ENCODE peak calls at places on chromosomes 2 and 18, in four cellular contexts. T is GM12878, R is H1, I is HepG2. O is an unnamed sample.

GRCh38 chr2:239793851-239794250 is 231.3 kb downstream of the NDUFA10 start:
- DNase-seq in T (no peak), R (no peak), I (peak), O (no peak)

GRCh38 chr2:39216495-39217191 is 27.1 kb downstream of the CDKL4 start:
- DNase-seq in T (no peak), R (no peak), I (peak), O (no peak)

GRCh38 chr18:41370740-41371623 is 584.1 kb upstream of the PIK3C3 start:
- DNase-seq in T (no peak), R (no peak), I (no peak), O (no peak)

GRCh38 chr2:179049546-179050311 is at the start of gene CCDC141:
- DNase-seq in T (peak), R (no peak), I (peak), O (no peak)

GRCh38 chr18:10834128-10834815 is 308.4 kb downstream of the NAPG start:
- DNase-seq in T (no peak), R (no peak), I (no peak), O (no peak)

GRCh38 chr2:11621465-11621864 is 48.5 kb downstream of the NTSR2 start:
- DNase-seq in T (no peak), R (no peak), I (no peak), O (no peak)

GRCh38 chr2:98664323-98664722 is 55.9 kb downstream of the UNC50 start:
- DNase-seq in T (no peak), R (no peak), I (no peak), O (no peak)

GRCh38 chr2:38598991-38599295 is 3.8 kb downstream of the HNRNPLL start:
- DNase-seq in T (no peak), R (no peak), I (peak), O (no peak)

GRCh38 chr18:54946149-54946581 is 13.1 kb downstream of the CCDC68 start:
- DNase-seq in T (peak), R (no peak), I (peak), O (no peak)

GRCh38 chr2:175855794-175856453 is 146.1 kb downstream of the LNPK start:
- DNase-seq in T (no peak), R (no peak), I (no peak), O (no peak)

GRCh38 chr2:1226766-1227165 is 186.5 kb upstream of the TPO start:
- DNase-seq in T (no peak), R (no peak), I (no peak), O (no peak)

GRCh38 chr2:46923011-46923669 is 7.5 kb upstream of the MCFD2 start:
- DNase-seq in T (no peak), R (no peak), I (no peak), O (no peak)

DNA sequence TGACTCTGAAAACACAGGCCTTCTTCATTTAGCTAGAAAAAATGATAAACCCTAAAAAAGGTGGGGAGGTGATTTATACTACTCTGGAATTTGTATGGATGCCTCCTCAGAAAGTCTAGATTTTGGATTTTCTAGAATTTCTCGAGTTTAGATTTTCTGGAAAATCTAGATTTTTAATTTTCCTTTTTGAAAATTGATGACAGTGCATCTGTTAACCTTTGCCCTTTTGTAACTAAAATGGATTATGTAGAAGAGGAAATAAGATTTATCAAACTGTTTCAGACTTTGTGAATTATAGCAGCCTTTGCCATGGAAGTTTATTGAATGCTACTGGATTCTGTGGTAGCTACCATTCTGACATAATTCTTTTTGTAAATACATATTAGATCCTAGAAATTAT is 75.6 kb upstream of the RBM44 start:
- DNase-seq in T (no peak), R (no peak), I (no peak), O (no peak)
- TF ChIP-seq ZNF274 in T (no peak), R (no peak), I (no peak), O (no peak)

DNA sequence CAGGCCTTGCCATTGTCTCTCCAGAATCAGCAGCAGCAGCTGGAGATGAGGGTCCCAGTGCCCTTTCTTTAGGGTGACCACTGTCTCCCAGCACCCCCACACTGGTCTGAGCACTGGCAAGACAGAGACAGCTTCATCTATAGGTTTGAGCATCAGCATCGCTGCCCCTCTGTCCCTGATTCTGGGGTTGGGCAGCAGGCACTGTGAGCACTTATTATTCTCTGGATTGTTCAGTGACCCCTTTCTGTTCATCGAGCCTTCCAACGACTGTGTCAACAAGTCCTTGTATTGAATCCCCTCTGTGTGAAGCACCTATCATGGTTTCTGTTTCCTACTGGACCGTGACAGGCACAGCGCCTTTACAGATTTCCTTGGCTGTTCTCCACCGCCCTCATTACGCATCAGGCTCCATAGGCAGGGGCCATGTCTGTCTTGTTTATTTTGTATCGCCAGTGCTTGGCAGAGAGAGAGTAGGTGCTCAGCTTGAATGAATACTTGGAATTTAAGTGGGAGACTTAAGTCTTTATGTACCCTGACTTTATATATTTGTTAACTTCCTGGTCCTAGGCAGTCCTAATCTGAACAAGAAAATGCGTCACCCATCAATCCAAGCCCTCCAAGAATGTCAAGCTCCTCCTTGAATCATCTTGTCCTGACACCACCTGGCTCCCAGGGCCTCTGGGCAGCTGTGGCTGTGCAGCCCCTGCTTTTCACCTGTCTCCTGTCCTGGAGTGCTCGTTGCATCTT is 11.4 kb downstream of the MALL start:
- DNase-seq in T (no peak), R (no peak), I (no peak), O (no peak)
- TF ChIP-seq YY1 in T (no peak), R (no peak), I (no peak), O (no peak)

GRCh38 chr2:237438082-237438925 is 24.3 kb upstream of the COL6A3 start:
- DNase-seq in T (no peak), R (no peak), I (no peak), O (no peak)

GRCh38 chr2:237434916-237435315 is 21.0 kb upstream of the COL6A3 start:
- DNase-seq in T (no peak), R (no peak), I (no peak), O (no peak)

GRCh38 chr2:237437566-237437965 is 23.6 kb upstream of the COL6A3 start:
- DNase-seq in T (no peak), R (no peak), I (no peak), O (no peak)

GRCh38 chr2:237433920-237434319 is 20.0 kb upstream of the COL6A3 start:
- DNase-seq in T (no peak), R (no peak), I (no peak), O (no peak)

GRCh38 chr2:237435844-237436590 is 22.1 kb upstream of the COL6A3 start:
- DNase-seq in T (no peak), R (no peak), I (no peak), O (no peak)
- TF ChIP-seq SUZ12 in T (no peak), R (no peak), I (no peak), O (no peak)

GRCh38 chr2:64637000-64637628 is 16.6 kb downstream of the SERTAD2 start:
- DNase-seq in T (peak), R (no peak), I (no peak), O (no peak)
- TF ChIP-seq ZNF274 in T (no peak), R (no peak), I (no peak), O (no peak)

GRCh38 chr18:34609991-34610658 is 100.0 kb upstream of the DTNA start:
- DNase-seq in T (no peak), R (no peak), I (no peak), O (no peak)
- TF ChIP-seq YY1 in T (no peak), R (no peak), I (no peak), O (no peak)

DNA sequence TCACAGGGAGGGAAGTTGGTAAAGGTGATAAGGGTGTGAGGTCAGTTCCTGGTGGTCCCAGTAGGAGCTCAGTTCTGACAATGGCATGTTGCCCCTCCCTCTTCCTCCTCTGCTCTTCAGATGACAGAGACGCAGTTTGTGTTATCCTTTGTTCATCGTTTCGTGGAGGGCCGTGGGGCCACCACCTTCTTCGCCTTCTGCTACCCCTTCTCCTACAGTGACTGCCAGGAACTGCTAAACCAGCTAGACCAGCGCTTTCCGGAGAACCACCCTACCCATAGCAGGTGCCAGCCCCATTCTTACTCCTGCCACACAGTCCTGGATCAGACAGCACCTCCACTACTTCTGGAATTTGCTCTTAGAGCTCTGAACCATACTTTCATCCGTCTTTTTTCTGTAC is 2.3 kb downstream of the AGBL5 start:
- DNase-seq in T (no peak), R (no peak), I (no peak), O (no peak)
- TF ChIP-seq SUZ12 in T (no peak), R (no peak), I (no peak), O (no peak)

GRCh38 chr2:149068225-149068995 is 29.9 kb downstream of the LYPD6B start:
- DNase-seq in T (no peak), R (no peak), I (no peak), O (no peak)
- TF ChIP-seq ZNF274 in T (no peak), R (no peak), I (no peak), O (no peak)

O was measured in NT2/D1.